ENCODE peak calls at places on chromosomes 6 and 20, in seven cellular contexts. Y is cardiac muscle cell; B is stimulated activated CD8-positive, alpha-beta memory T cell treated with anti-CD3 and anti-CD28 coated beads, Interleukin-2, amount 100 ng/mL, for 1 hour; L is T-helper 1 cell; F is colonic mucosa; O is GM04504; I is AG04449. S is an unnamed sample.

GRCh38 chr20:59033616-59034165 is 1.6 kb upstream of the ATP5F1E start:
- DNase-seq in F (no peak), Y (no peak), L (no peak), I (no peak), O (no peak), B (no peak), S (no peak)

GRCh38 chr6:97697450-97697849 is 414.4 kb upstream of the MMS22L start:
- DNase-seq in B (no peak), F (no peak), Y (peak), O (peak), I (peak), L (no peak), S (no peak)

GRCh38 chr20:1874534-1875168 is 20.6 kb upstream of the SIRPA start:
- DNase-seq in F (peak), L (no peak), I (no peak), O (no peak), Y (peak), B (no peak), S (no peak)

GRCh38 chr6:122753688-122754056 is 25.8 kb upstream of the FABP7 start:
- DNase-seq in F (no peak), L (no peak), I (no peak), B (no peak), Y (peak), O (no peak), S (no peak)

GRCh38 chr20:44586986-44587980 is 4.9 kb downstream of the PKIG start:
- DNase-seq in Y (no peak), L (no peak), O (no peak), F (no peak), I (no peak), B (no peak), S (no peak)

GRCh38 chr6:140379919-140380318 is 1005.5 kb upstream of the CITED2 start:
- DNase-seq in Y (no peak), I (no peak), L (no peak), O (peak), B (no peak), F (no peak), S (no peak)

GRCh38 chr6:137872071-137872470 is 5.0 kb downstream of the TNFAIP3 start:
- DNase-seq in L (no peak), B (no peak), Y (no peak), I (no peak), F (no peak), O (no peak), S (no peak)

GRCh38 chr6:136525586-136526195 is 24.5 kb downstream of the MAP7 start:
- DNase-seq in I (no peak), B (no peak), O (no peak), F (no peak), L (no peak), Y (peak), S (no peak)

GRCh38 chr6:156601156-156601820 is 175.9 kb upstream of the ARID1B start:
- DNase-seq in B (no peak), O (no peak), F (no peak), I (no peak), L (no peak), Y (no peak), S (no peak)

GRCh38 chr6:76165471-76166221 is 93.2 kb upstream of the IMPG1 start:
- DNase-seq in O (no peak), Y (no peak), I (no peak), F (no peak), L (no peak), B (no peak), S (no peak)

GRCh38 chr6:72651967-72652956 is 30.4 kb downstream of the KCNQ5 start:
- DNase-seq in L (no peak), O (no peak), Y (no peak), B (no peak), I (no peak), F (no peak), S (no peak)

GRCh38 chr20:12928755-12929401 is 79.9 kb upstream of the SPTLC3 start:
- DNase-seq in I (peak), L (no peak), Y (peak), F (no peak), B (no peak), O (peak), S (no peak)

GRCh38 chr20:40265872-40266533 is 423.0 kb downstream of the MAFB start:
- DNase-seq in Y (peak), O (no peak), F (peak), L (no peak), I (no peak), B (no peak), S (no peak)

GRCh38 chr20:49320460-49320859 is 42.6 kb upstream of the ZNFX1 start:
- DNase-seq in O (no peak), Y (peak), B (no peak), L (no peak), I (no peak), F (no peak), S (no peak)

GRCh38 chr6:117399924-117400323 is 25.8 kb downstream of the ROS1 start:
- DNase-seq in I (no peak), B (no peak), Y (peak), F (no peak), O (no peak), L (no peak), S (no peak)

GRCh38 chr20:57310821-57311514 is 18.6 kb upstream of the SPO11 start:
- DNase-seq in L (no peak), I (no peak), O (no peak), F (no peak), B (no peak), Y (no peak), S (no peak)

GRCh38 chr20:62739581-62740285 is 31.1 kb downstream of the NTSR1 start:
- DNase-seq in I (no peak), L (peak), Y (no peak), O (no peak), F (peak), B (peak), S (peak)

GRCh38 chr20:18288748-18289705 is 700 bp downstream of the ZNF133 start:
- DNase-seq in O (no peak), Y (peak), F (no peak), L (no peak), B (no peak), I (no peak), S (no peak)

GRCh38 chr6:139500977-139501376 is 126.5 kb upstream of the CITED2 start:
- DNase-seq in L (no peak), F (no peak), Y (no peak), O (no peak), I (no peak), B (no peak), S (no peak)

GRCh38 chr6:163354779-163355431 is 59.6 kb upstream of the QKI start:
- DNase-seq in L (no peak), Y (peak), O (no peak), B (no peak), F (no peak), I (no peak), S (no peak)

GRCh38 chr6:84026721-84027164 is 6.8 kb upstream of the MRAP2 start:
- DNase-seq in F (peak), Y (no peak), L (no peak), I (no peak), B (no peak), O (no peak), S (no peak)

GRCh38 chr20:63687419-63688233 is 8.8 kb upstream of the TNFRSF6B start:
- DNase-seq in B (no peak), F (no peak), Y (no peak), L (no peak), O (no peak), I (no peak), S (no peak)

GRCh38 chr6:104956663-104957294 is at the start of gene LIN28B:
- DNase-seq in L (no peak), F (no peak), I (no peak), B (no peak), Y (no peak), O (no peak), S (no peak)

GRCh38 chr6:13513606-13514502 is 26.5 kb upstream of the GFOD1 start:
- DNase-seq in I (no peak), L (no peak), F (peak), B (no peak), O (no peak), Y (no peak), S (no peak)